ENCODE peak calls at places on chromosomes 3 and 15, in four cellular contexts. One of them, this sample, is unnamed.

GRCh38 chr15:98648654-98649537 is 557 bp downstream of the IGF1R start:
- DNase-seq in suprapubic skin: no peak
- DNase-seq in M059J: peak
- DNase-seq in activated CD8-positive, alpha-beta memory T cell treated with anti-CD3 and anti-CD28 coated beads, Interleukin-2, amount 50 U/mL, for 4 hours: peak
- DNase-seq in this sample: peak

GRCh38 chr3:193297421-193297820 is 56.4 kb downstream of the PLAAT1 start:
- DNase-seq in suprapubic skin: no peak
- DNase-seq in M059J: peak
- DNase-seq in activated CD8-positive, alpha-beta memory T cell treated with anti-CD3 and anti-CD28 coated beads, Interleukin-2, amount 50 U/mL, for 4 hours: no peak
- DNase-seq in this sample: no peak

GRCh38 chr3:42661593-42662022 is 8.1 kb downstream of the ZBTB47 start:
- DNase-seq in suprapubic skin: no peak
- DNase-seq in M059J: no peak
- DNase-seq in activated CD8-positive, alpha-beta memory T cell treated with anti-CD3 and anti-CD28 coated beads, Interleukin-2, amount 50 U/mL, for 4 hours: no peak
- DNase-seq in this sample: peak

GRCh38 chr3:124174910-124175874 is 183.3 kb upstream of the ROPN1 start:
- DNase-seq in suprapubic skin: no peak
- DNase-seq in M059J: no peak
- DNase-seq in activated CD8-positive, alpha-beta memory T cell treated with anti-CD3 and anti-CD28 coated beads, Interleukin-2, amount 50 U/mL, for 4 hours: no peak
- DNase-seq in this sample: no peak

GRCh38 chr3:140848675-140849074 is 93.0 kb upstream of the SLC25A36 start:
- DNase-seq in suprapubic skin: no peak
- DNase-seq in M059J: no peak
- DNase-seq in activated CD8-positive, alpha-beta memory T cell treated with anti-CD3 and anti-CD28 coated beads, Interleukin-2, amount 50 U/mL, for 4 hours: no peak
- DNase-seq in this sample: no peak

GRCh38 chr3:134339331-134339730 is 34.9 kb downstream of the AMOTL2 start:
- DNase-seq in suprapubic skin: no peak
- DNase-seq in M059J: no peak
- DNase-seq in activated CD8-positive, alpha-beta memory T cell treated with anti-CD3 and anti-CD28 coated beads, Interleukin-2, amount 50 U/mL, for 4 hours: no peak
- DNase-seq in this sample: peak

GRCh38 chr15:62901916-62902554 is 140.5 kb upstream of the TPM1 start:
- DNase-seq in suprapubic skin: no peak
- DNase-seq in M059J: no peak
- DNase-seq in activated CD8-positive, alpha-beta memory T cell treated with anti-CD3 and anti-CD28 coated beads, Interleukin-2, amount 50 U/mL, for 4 hours: no peak
- DNase-seq in this sample: no peak

GRCh38 chr3:33722626-33723370 is 4.7 kb upstream of the CLASP2 start:
- DNase-seq in suprapubic skin: no peak
- DNase-seq in M059J: peak
- DNase-seq in activated CD8-positive, alpha-beta memory T cell treated with anti-CD3 and anti-CD28 coated beads, Interleukin-2, amount 50 U/mL, for 4 hours: no peak
- DNase-seq in this sample: no peak

GRCh38 chr3:12222765-12223485 is 64.2 kb upstream of the TIMP4 start:
- DNase-seq in suprapubic skin: no peak
- DNase-seq in M059J: peak
- DNase-seq in activated CD8-positive, alpha-beta memory T cell treated with anti-CD3 and anti-CD28 coated beads, Interleukin-2, amount 50 U/mL, for 4 hours: no peak
- DNase-seq in this sample: no peak